ENCODE peak calls at places on chromosomes 11 and 22, in ten cellular contexts. H, C, R, T, A, J, K, U, D and Y are unnamed samples.

GRCh38 chr11:95295382-95295781 is 64.4 kb upstream of the SESN3 start:
- DNase-seq in H (no peak), C (no peak), R (no peak), T (no peak), A (no peak), J (no peak), K (no peak), U (no peak), D (no peak), Y (no peak)

GRCh38 chr22:38240734-38241252 is 32.0 kb downstream of the TMEM184B start:
- DNase-seq in H (no peak), C (no peak), R (no peak), T (peak), A (no peak), J (no peak), K (peak), U (peak), D (peak), Y (peak)

GRCh38 chr22:21026783-21027692 is 5.3 kb downstream of the SLC7A4 start:
- DNase-seq in H (no peak), C (no peak), R (no peak), T (peak), A (no peak), J (no peak), K (peak), U (no peak), D (no peak), Y (no peak)

GRCh38 chr11:32920570-32920969 is 28.0 kb downstream of the QSER1 start:
- DNase-seq in H (no peak), C (no peak), R (no peak), T (no peak), A (no peak), J (no peak), K (no peak), U (no peak), D (no peak), Y (no peak)

GRCh38 chr11:26599421-26599820 is 27.4 kb upstream of the MUC15 start:
- DNase-seq in H (no peak), C (no peak), R (no peak), T (no peak), A (no peak), J (no peak), K (no peak), U (no peak), D (no peak), Y (no peak)

GRCh38 chr22:37626144-37626543 is 13.3 kb upstream of the SH3BP1 start:
- DNase-seq in H (peak), C (no peak), R (no peak), T (no peak), A (no peak), J (peak), K (peak), U (no peak), D (no peak), Y (no peak)

GRCh38 chr11:134530826-134531225 is 118.8 kb upstream of the B3GAT1 start:
- DNase-seq in H (peak), C (peak), R (no peak), T (no peak), A (no peak), J (no peak), K (no peak), U (no peak), D (no peak), Y (no peak)

GRCh38 chr11:87454246-87454645 is 416.5 kb downstream of the TMEM135 start:
- DNase-seq in H (no peak), C (no peak), R (no peak), T (no peak), A (no peak), J (no peak), K (no peak), U (no peak), D (no peak), Y (no peak)

GRCh38 chr22:26428515-26429457 is at the start of gene ASPHD2:
- DNase-seq in H (peak), C (peak), R (peak), T (peak), A (peak), J (peak), K (peak), U (peak), D (peak), Y (peak)

GRCh38 chr22:38177044-38177443 is 4.6 kb downstream of the PLA2G6 start:
- DNase-seq in H (no peak), C (no peak), R (no peak), T (no peak), A (no peak), J (peak), K (no peak), U (no peak), D (no peak), Y (no peak)

GRCh38 chr22:19569976-19570375 is 45.8 kb upstream of the CLDN5 start:
- DNase-seq in H (no peak), C (no peak), R (no peak), T (no peak), A (no peak), J (no peak), K (no peak), U (no peak), D (no peak), Y (no peak)

GRCh38 chr22:44455963-44456358 is 42.1 kb downstream of the RTL6 start:
- DNase-seq in H (peak), C (peak), R (no peak), T (no peak), A (no peak), J (no peak), K (no peak), U (no peak), D (no peak), Y (no peak)

GRCh38 chr11:69638941-69639681 is 1.8 kb upstream of the CCND1 start:
- DNase-seq in H (peak), C (peak), R (peak), T (peak), A (no peak), J (peak), K (peak), U (peak), D (peak), Y (no peak)

GRCh38 chr22:40966683-40967082 is 15.5 kb downstream of the RBX1 start:
- DNase-seq in H (no peak), C (no peak), R (no peak), T (no peak), A (no peak), J (no peak), K (no peak), U (no peak), D (no peak), Y (no peak)

GRCh38 chr11:134524876-134525845 is 113.1 kb upstream of the B3GAT1 start:
- DNase-seq in H (no peak), C (no peak), R (no peak), T (no peak), A (no peak), J (no peak), K (no peak), U (no peak), D (no peak), Y (no peak)

GRCh38 chr22:33405194-33405593 is 347.0 kb upstream of the SYN3 start:
- DNase-seq in H (no peak), C (no peak), R (no peak), T (no peak), A (no peak), J (no peak), K (no peak), U (no peak), D (no peak), Y (no peak)

GRCh38 chr11:14345668-14346067 is 13.3 kb downstream of the RRAS2 start:
- DNase-seq in H (no peak), C (no peak), R (no peak), T (no peak), A (no peak), J (no peak), K (no peak), U (no peak), D (no peak), Y (no peak)

GRCh38 chr11:17978553-17979287 is 34.1 kb downstream of the SERGEF start:
- DNase-seq in H (peak), C (no peak), R (peak), T (peak), A (no peak), J (peak), K (peak), U (no peak), D (peak), Y (no peak)

GRCh38 chr22:50238755-50239154 is 6.1 kb downstream of the TUBGCP6 start:
- DNase-seq in H (no peak), C (no peak), R (no peak), T (no peak), A (no peak), J (no peak), K (no peak), U (no peak), D (no peak), Y (no peak)

GRCh38 chr22:49448546-49448945 is 379.1 kb downstream of the BRD1 start:
- DNase-seq in H (no peak), C (no peak), R (no peak), T (no peak), A (no peak), J (no peak), K (no peak), U (no peak), D (no peak), Y (no peak)

GRCh38 chr11:127873478-127873877 is 713.9 kb downstream of the ETS1 start:
- DNase-seq in H (no peak), C (no peak), R (no peak), T (no peak), A (no peak), J (no peak), K (no peak), U (no peak), D (no peak), Y (no peak)

GRCh38 chr11:128294685-128295079 is 292.7 kb downstream of the ETS1 start:
- DNase-seq in H (no peak), C (no peak), R (no peak), T (no peak), A (no peak), J (no peak), K (no peak), U (no peak), D (no peak), Y (no peak)